ENCODE peak calls at places on chromosome 6, in five cellular contexts. M, V, N, U and G are unnamed samples.

GRCh38 chr6:148564494-148564893 is 182.3 kb upstream of the UST start:
- DNase-seq in M (no peak), V (no peak), N (no peak), U (no peak), G (no peak)

GRCh38 chr6:116779569-116780164 is 14.1 kb upstream of the FAM162B start:
- DNase-seq in N (peak; percentile 21), U (peak; percentile 11), M (peak; percentile 73), V (peak; percentile 54), G (peak; percentile 67)

GRCh38 chr6:141969201-141969600 is 163.5 kb upstream of the GJE1 start:
- DNase-seq in U (no peak), N (no peak), V (no peak), M (no peak), G (no peak)

GRCh38 chr6:35786810-35787209 is 6.0 kb downstream of the CLPSL1 start:
- DNase-seq in M (no peak), V (peak; percentile 25), U (no peak), N (no peak), G (no peak)

GRCh38 chr6:45289751-45290514 is 38.2 kb upstream of the RUNX2 start:
- DNase-seq in N (no peak), U (no peak), M (no peak), V (no peak), G (no peak)

GRCh38 chr6:53244958-53245357 is 96.3 kb upstream of the GCM1 start:
- DNase-seq in N (no peak), M (no peak), U (no peak), V (no peak), G (no peak)

GRCh38 chr6:35428421-35429149 is 23.6 kb upstream of the FANCE start:
- DNase-seq in U (no peak), N (no peak), M (peak; percentile 62), V (no peak), G (peak; percentile 75)

GRCh38 chr6:33746651-33747100 is at the start of gene IP6K3:
- DNase-seq in U (no peak), M (no peak), N (peak; percentile 87), V (no peak), G (no peak)

GRCh38 chr6:101226677-101227135 is 166.8 kb upstream of the GRIK2 start:
- DNase-seq in M (peak; percentile 47), N (no peak), V (peak; percentile 44), U (peak; percentile 2), G (peak; percentile 82)

GRCh38 chr6:3377536-3378397 is 79.1 kb downstream of the SLC22A23 start:
- DNase-seq in N (no peak), M (no peak), U (no peak), V (no peak), G (no peak)

GRCh38 chr6:105553174-105553573 is 150.3 kb upstream of the PREP start:
- DNase-seq in U (no peak), N (no peak), M (no peak), V (no peak), G (peak; percentile 85)

GRCh38 chr6:170403451-170403850 is 96.9 kb downstream of the FAM120B start:
- DNase-seq in N (no peak), M (peak; percentile 76), U (peak; percentile 55), V (no peak), G (no peak)

GRCh38 chr6:3226422-3227362 is 761 bp downstream of the TUBB2B start:
- DNase-seq in M (peak; percentile 47), N (no peak), V (peak; percentile 25), U (no peak), G (no peak)

GRCh38 chr6:130517444-130517931 is 151.7 kb downstream of the TMEM200A start:
- DNase-seq in M (peak; percentile 69), V (no peak), U (no peak), N (no peak), G (peak; percentile 79)

GRCh38 chr6:92460133-92460532 is 959.2 kb downstream of the EPHA7 start:
- DNase-seq in M (no peak), V (no peak), U (no peak), N (no peak), G (no peak)

GRCh38 chr6:16546851-16547250 is 214.4 kb downstream of the ATXN1 start:
- DNase-seq in N (no peak), U (no peak), M (no peak), V (no peak), G (no peak)

GRCh38 chr6:131367206-131367873 is 205.7 kb upstream of the ARG1 start:
- DNase-seq in M (no peak), V (no peak), U (no peak), N (no peak), G (no peak)

GRCh38 chr6:163231356-163232014 is 183.0 kb upstream of the QKI start:
- DNase-seq in V (no peak), U (no peak), M (no peak), N (no peak), G (no peak)

GRCh38 chr6:99512033-99512432 is 3.2 kb downstream of the USP45 start:
- DNase-seq in U (no peak), M (peak; percentile 23), N (no peak), V (no peak), G (peak; percentile 22)

GRCh38 chr6:22913612-22914011 is 344.2 kb downstream of the HDGFL1 start:
- DNase-seq in U (no peak), N (no peak), M (no peak), V (no peak), G (no peak)

GRCh38 chr6:145457556-145457955 is 277.8 kb downstream of the EPM2A start:
- DNase-seq in V (no peak), U (no peak), M (no peak), N (no peak), G (no peak)

GRCh38 chr6:150355932-150356331 is 12.9 kb upstream of the IYD start:
- DNase-seq in U (no peak), M (no peak), N (no peak), V (no peak), G (no peak)

GRCh38 chr6:40258531-40258930 is 324.3 kb upstream of the MOCS1 start:
- DNase-seq in M (no peak), U (no peak), N (no peak), V (no peak), G (no peak)

GRCh38 chr6:134288538-134289203 is 29.2 kb downstream of the SGK1 start:
- DNase-seq in V (no peak), U (peak; percentile 85), N (no peak), M (peak; percentile 92), G (peak; percentile 61)

GRCh38 chr6:97963148-97963680 is 680.2 kb upstream of the MMS22L start:
- DNase-seq in N (no peak), M (no peak), U (peak; percentile 24), V (no peak), G (peak; percentile 62)

GRCh38 chr6:123875784-123876183 is 72.1 kb downstream of the NKAIN2 start:
- DNase-seq in N (no peak), M (no peak), U (no peak), V (no peak), G (no peak)

GRCh38 chr6:170456886-170457698 is 96.0 kb downstream of the PSMB1 start:
- DNase-seq in V (no peak), U (no peak), N (no peak), M (no peak), G (no peak)

GRCh38 chr6:140462495-140463311 is 1088.3 kb upstream of the CITED2 start:
- DNase-seq in N (no peak), U (no peak), M (peak; percentile 63), V (no peak), G (peak; percentile 95)

GRCh38 chr6:148508401-148509151 is 165.9 kb downstream of the SASH1 start:
- DNase-seq in M (peak; percentile 86), N (peak; percentile 64), V (no peak), U (no peak), G (no peak)

GRCh38 chr6:129817332-129817731 is 43.8 kb downstream of the TMEM244 start:
- DNase-seq in U (no peak), N (no peak), M (no peak), V (no peak), G (no peak)

GRCh38 chr6:39855356-39855995 is 63.3 kb downstream of the DAAM2 start:
- DNase-seq in V (no peak), U (no peak), N (no peak), M (no peak), G (no peak)

GRCh38 chr6:144809120-144809519 is 524.0 kb downstream of the UTRN start:
- DNase-seq in M (peak; percentile 81), U (no peak), V (no peak), N (no peak), G (peak; percentile 42)

GRCh38 chr6:151695181-151695580 is 112.3 kb upstream of the ESR1 start:
- DNase-seq in V (no peak), U (no peak), N (no peak), M (no peak), G (no peak)

GRCh38 chr6:164069352-164070022 is 655.0 kb downstream of the QKI start:
- DNase-seq in V (no peak), M (peak; percentile 13), N (peak; percentile 17), U (peak; percentile 28), G (no peak)

GRCh38 chr6:2061880-2062279 is 183.5 kb downstream of the GMDS start:
- DNase-seq in U (no peak), V (peak; percentile 4), M (no peak), N (no peak), G (peak; percentile 67)